ENCODE peak calls at places on chromosomes 5 and 9, in five cellular contexts. H is mammary epithelial cell, M is spleen, G is fibroblast of lung, W is upper lobe of left lung. T is an unnamed sample.

GRCh38 chr9:70085241-70085640 is 41.6 kb downstream of the MAMDC2 start:
- DNase-seq in M (no peak), G (peak; percentile 59), W (no peak), H (no peak), T (no peak)

GRCh38 chr5:79974896-79975295 is 16.2 kb downstream of the MTX3 start:
- DNase-seq in H (peak; percentile 80), W (no peak), G (peak; percentile 71), M (no peak), T (peak; percentile 18)

GRCh38 chr5:163338-163620 is 28.0 kb upstream of the LRRC14B start:
- DNase-seq in M (peak; percentile 45), W (no peak), G (no peak), H (no peak), T (no peak)

GRCh38 chr9:111974092-111974681 is 77.6 kb downstream of the UGCG start:
- DNase-seq in G (peak; percentile 58), W (no peak), M (no peak), H (no peak), T (peak; percentile 79)

GRCh38 chr5:68460147-68460760 is 244.7 kb downstream of the PIK3R1 start:
- DNase-seq in G (peak; percentile 83), W (no peak), H (peak; percentile 40), M (no peak), T (no peak)

GRCh38 chr9:84775056-84775648 is 105.6 kb downstream of the NTRK2 start:
- DNase-seq in W (no peak), H (no peak), G (no peak), M (no peak), T (no peak)

GRCh38 chr9:91420471-91421021 is 3.1 kb downstream of the NFIL3 start:
- DNase-seq in W (no peak), G (peak; percentile 59), M (no peak), H (no peak), T (no peak)

GRCh38 chr9:92035687-92036410 is 79.4 kb downstream of the SPTLC1 start:
- DNase-seq in G (peak; percentile 98), H (no peak), W (no peak), M (no peak), T (peak; percentile 67)

GRCh38 chr9:75529463-75529862 is 361.0 kb upstream of the PCSK5 start:
- DNase-seq in W (no peak), H (no peak), M (no peak), G (no peak), T (no peak)

GRCh38 chr9:136643596-136644342 is 18.9 kb upstream of the EGFL7 start:
- DNase-seq in G (no peak), M (peak; percentile 73), W (peak; percentile 48), H (no peak), T (no peak)

GRCh38 chr9:136645343-136645902 is 17.3 kb upstream of the EGFL7 start:
- DNase-seq in W (no peak), H (no peak), M (no peak), G (no peak), T (no peak)

GRCh38 chr9:136645903-136646754 is 16.6 kb upstream of the EGFL7 start:
- DNase-seq in W (peak; percentile 63), G (no peak), H (no peak), M (peak; percentile 89), T (no peak)

GRCh38 chr9:136644593-136645342 is 17.9 kb upstream of the EGFL7 start:
- DNase-seq in G (peak; percentile 64), W (peak; percentile 81), H (no peak), M (peak; percentile 96), T (peak; percentile 68)

DNA sequence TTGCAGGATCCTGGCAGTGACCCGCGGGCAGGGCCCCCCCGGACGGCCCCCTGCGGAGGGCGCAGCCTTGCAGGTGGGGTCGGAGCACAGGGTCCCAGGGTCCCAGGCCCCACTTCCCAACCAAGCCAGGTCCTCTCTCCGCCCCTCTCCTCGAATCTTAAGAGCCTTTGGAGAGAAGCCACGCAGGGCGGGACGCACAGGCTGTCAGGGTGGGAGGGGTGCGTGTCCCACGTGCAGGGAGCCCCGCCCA is 18.4 kb upstream of the EGFL7 start:
- DNase-seq in W (peak; percentile 95), M (no peak), G (peak; percentile 69), H (peak; percentile 39), T (peak; percentile 91)
- H3K27me3 ChIP-seq in W (peaks cover 9% of the 10 kb centered on the region), M (peaks cover 44% of the 10 kb centered on the region), G (peaks cover 6% of the 10 kb centered on the region), H (peaks cover 4% of the 10 kb centered on the region), T (no peaks in the 10 kb centered on the region)

GRCh38 chr5:144202072-144202471 is 31.4 kb downstream of the KCTD16 start:
- DNase-seq in H (no peak), G (no peak), M (no peak), W (no peak), T (peak; percentile 77)
- H3K27me3 ChIP-seq in H (peaks cover 12% of the 10 kb centered on the region), G (peaks cover 6% of the 10 kb centered on the region), M (peaks cover 31% of the 10 kb centered on the region), W (peaks cover 8% of the 10 kb centered on the region), T (peaks cover 18% of the 10 kb centered on the region)

DNA sequence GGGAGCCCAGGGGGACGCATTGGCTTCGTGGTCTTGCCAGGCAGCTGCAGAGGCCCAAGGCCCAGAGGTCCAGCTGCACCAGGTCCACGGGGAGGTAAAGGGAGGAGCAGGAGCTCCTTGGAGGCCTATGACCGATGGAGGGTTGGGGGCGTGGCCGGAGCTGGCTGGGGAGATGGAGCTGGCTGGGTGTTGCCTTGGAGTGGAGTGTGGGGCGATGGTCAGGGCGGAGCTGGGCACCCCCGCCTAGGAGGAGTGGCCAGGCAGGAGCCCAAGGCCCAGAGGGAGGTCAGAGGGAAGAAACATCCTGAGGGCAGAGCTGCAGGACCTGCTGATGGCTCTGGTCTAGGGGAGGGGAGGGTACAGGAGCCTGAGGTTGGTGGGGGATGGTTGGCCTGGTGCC is 44.6 kb downstream of the KCNT1 start:
- DNase-seq in W (no peak), G (no peak), M (no peak), H (no peak), T (peak; percentile 31)
- H3K27me3 ChIP-seq in W (no peaks in the 10 kb centered on the region), G (no peaks in the 10 kb centered on the region), M (peaks cover 19% of the 10 kb centered on the region), H (no peaks in the 10 kb centered on the region), T (no peaks in the 10 kb centered on the region)

DNA sequence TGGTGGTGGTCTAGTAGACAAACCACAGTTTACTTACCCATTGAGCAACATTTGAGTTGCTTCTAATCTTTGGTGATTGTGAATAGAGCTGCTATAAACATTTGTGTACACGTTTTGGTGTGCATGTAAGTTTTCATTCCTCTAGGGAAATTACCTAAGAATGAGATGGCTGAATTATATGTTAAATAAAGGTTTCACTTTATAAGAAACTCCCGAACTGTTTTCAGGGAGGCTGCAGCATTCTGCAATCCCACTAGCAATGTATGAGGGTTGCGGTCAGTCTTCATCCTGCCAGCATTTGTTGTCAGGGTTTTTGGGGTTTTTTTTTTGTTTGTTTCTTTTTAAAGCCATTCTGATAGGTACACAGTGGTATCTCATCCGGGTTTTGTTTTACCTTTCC is 45.7 kb upstream of the PPARGC1B start:
- DNase-seq in M (no peak), W (no peak), H (no peak), G (no peak), T (no peak)
- H3K27me3 ChIP-seq in M (no peaks in the 10 kb centered on the region), W (no peaks in the 10 kb centered on the region), H (peaks cover 4% of the 10 kb centered on the region), G (peaks cover 32% of the 10 kb centered on the region), T (peaks cover 47% of the 10 kb centered on the region)

GRCh38 chr9:126114409-126114760 is 212.2 kb upstream of the MVB12B start:
- DNase-seq in G (no peak), W (no peak), M (peak; percentile 55), H (no peak), T (no peak)

GRCh38 chr9:126117631-126118030 is 209.0 kb upstream of the MVB12B start:
- DNase-seq in M (peak; percentile 19), W (no peak), G (no peak), H (no peak), T (no peak)

GRCh38 chr9:126117158-126117425 is 209.5 kb upstream of the MVB12B start:
- DNase-seq in H (no peak), W (no peak), G (no peak), M (peak; percentile 38), T (no peak)

GRCh38 chr9:126114850-126115460 is 211.7 kb upstream of the MVB12B start:
- DNase-seq in H (peak; percentile 6), M (peak; percentile 4), G (no peak), W (no peak), T (no peak)

GRCh38 chr9:126116351-126117157 is 210.1 kb upstream of the MVB12B start:
- DNase-seq in H (no peak), M (peak; percentile 20), G (no peak), W (no peak), T (no peak)
- H3K27me3 ChIP-seq in H (peaks cover 8% of the 10 kb centered on the region), M (no peaks in the 10 kb centered on the region), G (peaks cover 3% of the 10 kb centered on the region), W (no peaks in the 10 kb centered on the region), T (peaks cover 12% of the 10 kb centered on the region)

GRCh38 chr5:135048286-135048685 is 14.3 kb upstream of the PITX1 start:
- DNase-seq in M (no peak), H (no peak), G (no peak), W (no peak), T (no peak)
- H3K27me3 ChIP-seq in M (peaks cover 96% of the 10 kb centered on the region), H (peaks cover 12% of the 10 kb centered on the region), G (peaks cover 45% of the 10 kb centered on the region), W (peaks cover 7% of the 10 kb centered on the region), T (no peaks in the 10 kb centered on the region)

DNA sequence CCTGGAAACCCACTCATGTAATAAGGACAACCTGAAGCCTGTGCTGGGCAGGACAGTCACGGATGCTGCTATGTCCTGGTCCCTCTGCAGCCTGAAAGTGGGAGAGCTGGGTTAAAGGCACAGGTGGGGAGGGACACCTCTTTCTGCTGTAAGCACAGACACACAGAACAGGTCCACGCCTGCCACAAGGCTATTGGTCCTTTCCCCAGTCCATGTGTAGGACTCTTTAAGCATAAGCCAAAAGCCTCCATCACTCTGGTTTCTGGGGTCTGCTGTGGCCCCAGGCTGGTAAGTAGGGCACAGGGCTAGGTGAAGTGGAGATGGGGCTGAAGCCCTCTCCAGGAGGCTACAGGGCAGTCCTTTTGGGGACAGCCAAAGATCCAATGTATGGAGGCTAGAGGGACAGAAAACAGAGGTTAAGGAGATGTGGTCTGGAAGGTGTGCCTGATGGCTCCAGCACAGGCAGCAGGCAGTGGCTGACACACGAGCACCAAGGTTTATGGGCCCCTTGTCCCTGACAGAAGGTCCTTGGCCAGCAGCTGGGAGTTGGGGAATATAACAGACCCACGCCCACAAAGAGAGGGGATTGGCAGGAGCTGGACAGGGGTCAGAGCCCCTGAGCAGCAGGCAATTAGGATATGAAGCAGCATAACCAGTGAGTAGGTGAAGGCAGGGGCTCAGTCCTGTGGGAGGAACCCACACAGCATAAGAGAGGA is 203.6 kb upstream of the MVB12B start:
- DNase-seq in M (no peak), H (no peak), W (no peak), G (no peak), T (no peak)
- H3K27me3 ChIP-seq in M (peaks cover 11% of the 10 kb centered on the region), H (peaks cover 4% of the 10 kb centered on the region), W (no peaks in the 10 kb centered on the region), G (peaks cover 3% of the 10 kb centered on the region), T (peaks cover 12% of the 10 kb centered on the region)